ENCODE peak calls at places on chromosomes 16 and 17, in five cellular contexts. M is K562, D is fibroblast of lung, F is hepatocyte, T is GM23338. Y is an unnamed sample.

GRCh38 chr16:53821957-53822625 is 118.1 kb downstream of the FTO start:
- DNase-seq in M (no peak), D (peak), F (no peak), T (no peak), Y (peak)

GRCh38 chr17:6696906-6697305 is 16.3 kb downstream of the SLC13A5 start:
- DNase-seq in M (no peak), D (no peak), F (no peak), T (no peak), Y (no peak)

GRCh38 chr16:56102159-56102798 is 89.0 kb upstream of the GNAO1 start:
- DNase-seq in M (no peak), D (no peak), F (peak), T (peak), Y (peak)

GRCh38 chr16:12535535-12536411 is 267.9 kb downstream of the CPPED1 start:
- DNase-seq in M (peak), D (no peak), F (peak), T (peak), Y (no peak)

GRCh38 chr17:49616546-49617205 is 41.0 kb downstream of the NXPH3 start:
- DNase-seq in M (no peak), D (peak), F (no peak), T (no peak), Y (peak)

GRCh38 chr16:82544378-82544777 is 82.4 kb upstream of the CDH13 start:
- DNase-seq in M (no peak), D (no peak), F (no peak), T (no peak), Y (no peak)

GRCh38 chr17:4679652-4680051 is 24.3 kb downstream of the PELP1 start:
- DNase-seq in M (no peak), D (peak), F (peak), T (no peak), Y (peak)

GRCh38 chr17:67289174-67289876 is 44.3 kb upstream of the HELZ start:
- DNase-seq in M (no peak), D (peak), F (peak), T (peak), Y (peak)

GRCh38 chr17:68497885-68498319 is 14.3 kb upstream of the PRKAR1A start:
- DNase-seq in M (no peak), D (no peak), F (no peak), T (no peak), Y (no peak)

GRCh38 chr16:85447657-85448313 is 165.3 kb upstream of the GSE1 start:
- DNase-seq in M (no peak), D (no peak), F (no peak), T (no peak), Y (no peak)

GRCh38 chr16:54503011-54503410 is 216.4 kb upstream of the IRX3 start:
- DNase-seq in M (no peak), D (no peak), F (no peak), T (no peak), Y (peak)

GRCh38 chr17:59427425-59427921 is 96.0 kb downstream of the YPEL2 start:
- DNase-seq in M (no peak), D (peak), F (no peak), T (no peak), Y (peak)

GRCh38 chr16:59170065-59170712 is 436.1 kb upstream of the GOT2 start:
- DNase-seq in M (no peak), D (no peak), F (no peak), T (peak), Y (no peak)

GRCh38 chr16:21160276-21160675 is 1.8 kb downstream of the LDAF1 start:
- DNase-seq in M (no peak), D (no peak), F (no peak), T (no peak), Y (no peak)

GRCh38 chr17:11772031-11772430 is 173.8 kb downstream of the DNAH9 start:
- DNase-seq in M (no peak), D (no peak), F (no peak), T (no peak), Y (no peak)

GRCh38 chr17:43014946-43015519 is 7.2 kb downstream of the VAT1 start:
- DNase-seq in M (no peak), D (no peak), F (no peak), T (no peak), Y (no peak)

GRCh38 chr16:66603537-66604375 is 748 bp upstream of the CMTM3 start:
- DNase-seq in M (peak), D (peak), F (peak), T (peak), Y (peak)

GRCh38 chr17:33369876-33370275 is 76.8 kb upstream of the ASIC2 start:
- DNase-seq in M (no peak), D (no peak), F (no peak), T (no peak), Y (no peak)

GRCh38 chr17:42937712-42938596 is 26.3 kb downstream of the AARSD1 start:
- DNase-seq in M (peak), D (peak), F (peak), T (peak), Y (peak)

GRCh38 chr16:68605746-68606145 is 39.4 kb upstream of the CDH3 start:
- DNase-seq in M (no peak), D (peak), F (peak), T (no peak), Y (peak)

GRCh38 chr16:89195521-89196171 is 4.7 kb downstream of the SLC22A31 start:
- DNase-seq in M (no peak), D (no peak), F (peak), T (no peak), Y (no peak)

GRCh38 chr17:21688293-21688949 is 3.9 kb upstream of the KCNJ18 start:
- DNase-seq in M (no peak), D (no peak), F (no peak), T (no peak), Y (no peak)

GRCh38 chr16:46842192-46842895 is 11.4 kb upstream of the C16orf87 start:
- DNase-seq in M (no peak), D (no peak), F (no peak), T (no peak), Y (no peak)

GRCh38 chr16:46845952-46846351 is 15.0 kb upstream of the C16orf87 start:
- DNase-seq in M (no peak), D (no peak), F (no peak), T (no peak), Y (no peak)

GRCh38 chr16:46844771-46845170 is 13.8 kb upstream of the C16orf87 start:
- DNase-seq in M (no peak), D (peak), F (no peak), T (no peak), Y (no peak)

GRCh38 chr16:46839986-46840443 is 9.0 kb upstream of the C16orf87 start:
- DNase-seq in M (no peak), D (no peak), F (no peak), T (no peak), Y (no peak)

GRCh38 chr16:46843898-46844642 is 13.1 kb upstream of the C16orf87 start:
- DNase-seq in M (no peak), D (no peak), F (no peak), T (peak), Y (no peak)
- TF ChIP-seq EZH2 in M (no peak), D (no peak), F (no peak), T (no peak), Y (no peak)

GRCh38 chr16:86680137-86680536 is 101.8 kb downstream of the FOXL1 start:
- DNase-seq in M (no peak), D (peak), F (no peak), T (no peak), Y (peak)
- TF ChIP-seq EZH2 in M (no peak), D (no peak), F (no peak), T (no peak), Y (no peak)

GRCh38 chr17:14303343-14304221 is 2.7 kb downstream of the HS3ST3B1 start:
- DNase-seq in M (no peak), D (no peak), F (no peak), T (peak), Y (peak)
- TF ChIP-seq EZH2 in M (no peak), D (no peak), F (peak), T (no peak), Y (no peak)

GRCh38 chr16:24123275-24123674 is 132.9 kb upstream of the CACNG3 start:
- DNase-seq in M (no peak), D (no peak), F (no peak), T (no peak), Y (no peak)
- TF ChIP-seq EZH2 in M (no peak), D (no peak), F (no peak), T (no peak), Y (no peak)

GRCh38 chr17:44967026-44967906 is 837 bp downstream of the C1QL1 start:
- DNase-seq in M (peak), D (no peak), F (no peak), T (peak), Y (no peak)
- TF ChIP-seq EZH2 in M (no peak), D (peak), F (peak), T (peak), Y (peak)

DNA sequence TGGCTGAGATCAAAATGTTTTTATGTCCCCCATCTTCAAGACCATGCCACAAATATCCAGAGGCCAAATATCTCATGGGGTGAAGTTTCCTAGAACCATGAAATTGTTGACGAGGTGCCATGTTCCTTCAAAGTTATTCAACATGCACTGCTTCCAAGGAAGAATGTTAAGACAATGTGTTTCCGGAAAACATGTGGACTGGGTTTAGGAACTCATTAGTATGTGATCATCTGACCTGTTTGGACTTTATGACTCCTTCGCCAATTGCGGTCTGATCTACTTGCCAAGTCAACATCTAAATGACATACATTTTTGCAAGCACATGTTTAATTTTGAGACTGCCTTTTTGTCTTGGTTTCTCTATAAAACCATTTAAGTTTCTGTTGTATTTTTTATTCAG is 234.8 kb downstream of the MAF start:
- DNase-seq in M (no peak), D (no peak), F (no peak), T (no peak), Y (no peak)
- TF ChIP-seq EZH2 in M (no peak), D (no peak), F (no peak), T (no peak), Y (no peak)